ENCODE peak calls at places on chromosomes 6 and 20, in five cellular contexts. One of them, this sample, is unnamed.

GRCh38 chr6:169046483-169047192 is 207.0 kb downstream of the THBS2 start:
- DNase-seq in neuronal stem cell: no peak
- DNase-seq in IMR-90: peak; percentile 56
- DNase-seq in mesendoderm: no peak
- DNase-seq in mesenchymal stem cell: no peak
- DNase-seq in this sample: no peak

GRCh38 chr6:85923013-85923430 is 280.3 kb upstream of the SYNCRIP start:
- DNase-seq in mesenchymal stem cell: peak; percentile 37
- DNase-seq in neuronal stem cell: peak; percentile 51
- DNase-seq in mesendoderm: peak; percentile 86
- DNase-seq in IMR-90: peak; percentile 51
- DNase-seq in this sample: peak; percentile 56

GRCh38 chr6:90399970-90400369 is 103.3 kb upstream of the BACH2 start:
- DNase-seq in mesenchymal stem cell: no peak
- DNase-seq in neuronal stem cell: no peak
- DNase-seq in mesendoderm: no peak
- DNase-seq in IMR-90: no peak
- DNase-seq in this sample: no peak

GRCh38 chr20:19027971-19028370 is 184.5 kb upstream of the SLC24A3 start:
- DNase-seq in IMR-90: no peak
- DNase-seq in neuronal stem cell: no peak
- DNase-seq in mesendoderm: no peak
- DNase-seq in mesenchymal stem cell: no peak
- DNase-seq in this sample: no peak

GRCh38 chr6:36873115-36873514 is 1.5 kb downstream of the PPIL1 start:
- DNase-seq in IMR-90: no peak
- DNase-seq in mesenchymal stem cell: no peak
- DNase-seq in mesendoderm: no peak
- DNase-seq in neuronal stem cell: no peak
- DNase-seq in this sample: no peak

GRCh38 chr6:94859924-94860323 is 717.4 kb upstream of the MANEA start:
- DNase-seq in neuronal stem cell: no peak
- DNase-seq in mesendoderm: peak; percentile 37
- DNase-seq in IMR-90: no peak
- DNase-seq in mesenchymal stem cell: no peak
- DNase-seq in this sample: peak; percentile 31

GRCh38 chr6:40620546-40620945 is 33.4 kb upstream of the LRFN2 start:
- DNase-seq in neuronal stem cell: no peak
- DNase-seq in IMR-90: no peak
- DNase-seq in mesenchymal stem cell: no peak
- DNase-seq in mesendoderm: no peak
- DNase-seq in this sample: no peak

GRCh38 chr20:14922503-14923267 is 585.3 kb upstream of the FLRT3 start:
- DNase-seq in neuronal stem cell: no peak
- DNase-seq in mesendoderm: no peak
- DNase-seq in mesenchymal stem cell: no peak
- DNase-seq in IMR-90: no peak
- DNase-seq in this sample: no peak

GRCh38 chr6:106103728-106104109 is 17.6 kb downstream of the PRDM1 start:
- DNase-seq in mesenchymal stem cell: no peak
- DNase-seq in IMR-90: no peak
- DNase-seq in neuronal stem cell: no peak
- DNase-seq in mesendoderm: peak; percentile 59
- DNase-seq in this sample: no peak

GRCh38 chr6:1240766-1241165 is 71.1 kb upstream of the FOXQ1 start:
- DNase-seq in mesenchymal stem cell: no peak
- DNase-seq in mesendoderm: no peak
- DNase-seq in IMR-90: peak; percentile 16
- DNase-seq in neuronal stem cell: no peak
- DNase-seq in this sample: no peak

GRCh38 chr20:58818585-58819285 is 32.0 kb downstream of the GNAS-AS1 start:
- DNase-seq in mesendoderm: no peak
- DNase-seq in neuronal stem cell: no peak
- DNase-seq in IMR-90: peak; percentile 89
- DNase-seq in mesenchymal stem cell: peak; percentile 67
- DNase-seq in this sample: no peak

GRCh38 chr20:6702144-6702543 is 65.3 kb upstream of the BMP2 start:
- DNase-seq in mesenchymal stem cell: peak; percentile 29
- DNase-seq in mesendoderm: no peak
- DNase-seq in IMR-90: no peak
- DNase-seq in neuronal stem cell: no peak
- DNase-seq in this sample: no peak

GRCh38 chr20:5220334-5221077 is 93.7 kb downstream of the CDS2 start:
- DNase-seq in mesendoderm: no peak
- DNase-seq in neuronal stem cell: no peak
- DNase-seq in IMR-90: no peak
- DNase-seq in mesenchymal stem cell: no peak
- DNase-seq in this sample: no peak

GRCh38 chr6:3228791-3229565 is 1.5 kb upstream of the TUBB2B start:
- DNase-seq in IMR-90: no peak
- DNase-seq in mesenchymal stem cell: peak; percentile 48
- DNase-seq in mesendoderm: peak; percentile 66
- DNase-seq in neuronal stem cell: peak; percentile 77
- DNase-seq in this sample: peak; percentile 63

GRCh38 chr6:23244300-23244699 is 674.9 kb downstream of the HDGFL1 start:
- DNase-seq in mesendoderm: no peak
- DNase-seq in neuronal stem cell: no peak
- DNase-seq in IMR-90: peak; percentile 94
- DNase-seq in mesenchymal stem cell: peak; percentile 24
- DNase-seq in this sample: no peak

GRCh38 chr20:50366270-50367103 is 143.7 kb upstream of the PTPN1 start:
- DNase-seq in mesendoderm: no peak
- DNase-seq in mesenchymal stem cell: peak; percentile 92
- DNase-seq in neuronal stem cell: no peak
- DNase-seq in IMR-90: peak; percentile 75
- DNase-seq in this sample: no peak

GRCh38 chr6:113645986-113646385 is 211.2 kb upstream of the MARCKS start:
- DNase-seq in mesenchymal stem cell: no peak
- DNase-seq in IMR-90: no peak
- DNase-seq in neuronal stem cell: no peak
- DNase-seq in mesendoderm: no peak
- DNase-seq in this sample: no peak

GRCh38 chr6:87705070-87705691 is 3.1 kb upstream of the AKIRIN2 start:
- DNase-seq in neuronal stem cell: no peak
- DNase-seq in mesenchymal stem cell: peak; percentile 39
- DNase-seq in mesendoderm: no peak
- DNase-seq in IMR-90: peak; percentile 80
- DNase-seq in this sample: no peak

GRCh38 chr20:2051920-2052319 is 49.7 kb upstream of the STK35 start:
- DNase-seq in neuronal stem cell: no peak
- DNase-seq in mesenchymal stem cell: no peak
- DNase-seq in mesendoderm: peak; percentile 44
- DNase-seq in IMR-90: no peak
- DNase-seq in this sample: no peak

GRCh38 chr6:49939993-49940498 is 23.9 kb downstream of the DEFB114 start:
- DNase-seq in mesenchymal stem cell: no peak
- DNase-seq in IMR-90: no peak
- DNase-seq in mesendoderm: peak; percentile 89
- DNase-seq in neuronal stem cell: no peak
- DNase-seq in this sample: no peak

GRCh38 chr6:36324191-36324590 is 12.5 kb downstream of the BNIP5 start:
- DNase-seq in mesenchymal stem cell: no peak
- DNase-seq in mesendoderm: no peak
- DNase-seq in IMR-90: no peak
- DNase-seq in neuronal stem cell: no peak
- DNase-seq in this sample: no peak

GRCh38 chr6:134622382-134623173 is 304.7 kb upstream of the SGK1 start:
- DNase-seq in neuronal stem cell: no peak
- DNase-seq in IMR-90: peak; percentile 54
- DNase-seq in mesendoderm: no peak
- DNase-seq in mesenchymal stem cell: no peak
- DNase-seq in this sample: no peak

GRCh38 chr20:22248052-22248667 is 336.2 kb downstream of the FOXA2 start:
- DNase-seq in IMR-90: no peak
- DNase-seq in neuronal stem cell: peak; percentile 29
- DNase-seq in mesenchymal stem cell: no peak
- DNase-seq in mesendoderm: peak; percentile 57
- DNase-seq in this sample: no peak

GRCh38 chr6:80974579-80974978 is 777.9 kb downstream of the TENT5A start:
- DNase-seq in mesenchymal stem cell: no peak
- DNase-seq in mesendoderm: peak; percentile 17
- DNase-seq in neuronal stem cell: no peak
- DNase-seq in IMR-90: no peak
- DNase-seq in this sample: peak; percentile 47

GRCh38 chr20:48260370-48260769 is 475.1 kb upstream of the SULF2 start:
- DNase-seq in mesenchymal stem cell: no peak
- DNase-seq in mesendoderm: no peak
- DNase-seq in neuronal stem cell: no peak
- DNase-seq in IMR-90: no peak
- DNase-seq in this sample: no peak

GRCh38 chr6:130529569-130530149 is 163.8 kb downstream of the TMEM200A start:
- DNase-seq in neuronal stem cell: no peak
- DNase-seq in IMR-90: no peak
- DNase-seq in mesenchymal stem cell: no peak
- DNase-seq in mesendoderm: peak; percentile 45
- DNase-seq in this sample: no peak

GRCh38 chr20:6381887-6382286 is 259.1 kb upstream of the FERMT1 start:
- DNase-seq in mesendoderm: peak; percentile 85
- DNase-seq in IMR-90: peak; percentile 44
- DNase-seq in neuronal stem cell: peak; percentile 20
- DNase-seq in mesenchymal stem cell: peak; percentile 62
- DNase-seq in this sample: no peak

GRCh38 chr20:3563113-3563512 is 92.3 kb downstream of the ATRN start:
- DNase-seq in mesendoderm: no peak
- DNase-seq in IMR-90: peak; percentile 71
- DNase-seq in mesenchymal stem cell: no peak
- DNase-seq in neuronal stem cell: no peak
- DNase-seq in this sample: no peak

GRCh38 chr6:152701081-152701862 is 3.6 kb downstream of the MYCT1 start:
- DNase-seq in IMR-90: peak; percentile 62
- DNase-seq in mesenchymal stem cell: no peak
- DNase-seq in mesendoderm: peak; percentile 46
- DNase-seq in neuronal stem cell: no peak
- DNase-seq in this sample: no peak
- H3K9ac ChIP-seq in IMR-90: peak overlapping the region; percentile 73
- H3K9ac ChIP-seq in mesenchymal stem cell: no peak overlapping the region
- H3K9ac ChIP-seq in mesendoderm: no peak overlapping the region
- H3K9ac ChIP-seq in neuronal stem cell: no peak overlapping the region
- H3K9ac ChIP-seq in this sample: no peak overlapping the region

DNA sequence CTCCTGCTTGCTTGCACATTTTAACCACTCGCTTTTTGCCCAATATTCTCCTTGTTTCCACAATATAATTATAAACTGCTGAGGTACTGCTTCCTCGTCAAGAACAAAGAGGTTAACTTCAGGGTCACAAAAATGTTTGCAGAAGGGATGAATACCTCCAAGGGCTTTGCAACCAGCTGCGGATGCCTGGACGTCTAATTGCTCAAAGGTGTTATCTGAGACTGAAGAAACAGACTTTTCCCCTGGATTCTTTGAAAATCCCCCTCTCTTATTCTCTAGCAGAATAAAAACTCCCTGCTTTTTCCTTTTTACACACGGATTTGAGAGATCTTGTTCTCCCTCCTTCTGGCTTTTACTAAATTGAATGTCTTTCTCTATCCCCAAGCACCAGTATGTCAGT is 395 bp upstream of the SMPDL3A start:
- DNase-seq in neuronal stem cell: no peak
- DNase-seq in mesenchymal stem cell: no peak
- DNase-seq in mesendoderm: no peak
- DNase-seq in IMR-90: no peak
- DNase-seq in this sample: no peak
- H2BK120ac ChIP-seq in neuronal stem cell: no peak overlapping the region
- H2BK120ac ChIP-seq in mesenchymal stem cell: no peak overlapping the region
- H2BK120ac ChIP-seq in mesendoderm: no peak overlapping the region
- H2BK120ac ChIP-seq in IMR-90: peak overlapping the region; percentile 80
- H2BK120ac ChIP-seq in this sample: no peak overlapping the region

DNA sequence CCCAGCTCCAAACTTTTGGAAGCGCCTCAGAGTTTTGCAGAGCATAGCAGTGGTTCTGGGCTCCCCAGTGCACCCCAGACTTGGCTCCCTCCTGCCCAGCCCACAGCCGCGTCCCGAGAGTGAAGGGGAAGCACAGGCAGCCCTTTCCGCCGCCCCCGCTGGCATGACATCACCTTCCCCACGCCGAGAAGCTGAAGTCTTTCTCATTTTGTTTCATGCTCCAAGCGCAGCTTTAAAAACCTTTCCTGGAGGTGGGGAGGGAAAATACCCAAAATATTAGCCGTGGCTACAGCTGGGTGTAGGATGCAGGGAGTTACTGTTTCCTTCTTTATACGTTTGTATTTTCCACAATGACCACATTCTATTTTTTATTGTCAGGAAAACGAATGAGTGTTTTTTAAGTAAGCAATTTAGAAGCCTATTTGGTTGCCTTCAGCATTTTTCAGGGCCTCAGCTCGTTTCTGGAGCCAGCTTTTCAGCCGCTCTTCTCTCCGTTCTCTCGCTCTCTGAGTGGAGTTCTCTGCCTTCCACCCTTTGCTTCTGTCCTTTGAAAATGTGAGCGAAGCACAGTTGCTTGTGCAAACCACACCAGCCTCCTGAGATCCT is 72.8 kb downstream of the SNX5 start:
- DNase-seq in IMR-90: peak; percentile 70
- DNase-seq in mesenchymal stem cell: peak; percentile 28
- DNase-seq in neuronal stem cell: no peak
- DNase-seq in mesendoderm: no peak
- DNase-seq in this sample: no peak
- H3K9ac ChIP-seq in IMR-90: peak overlapping the region; percentile 51
- H3K9ac ChIP-seq in mesenchymal stem cell: peak overlapping the region; percentile 88
- H3K9ac ChIP-seq in neuronal stem cell: no peak overlapping the region
- H3K9ac ChIP-seq in mesendoderm: peak overlapping the region; percentile 4
- H3K9ac ChIP-seq in this sample: no peak overlapping the region

DNA sequence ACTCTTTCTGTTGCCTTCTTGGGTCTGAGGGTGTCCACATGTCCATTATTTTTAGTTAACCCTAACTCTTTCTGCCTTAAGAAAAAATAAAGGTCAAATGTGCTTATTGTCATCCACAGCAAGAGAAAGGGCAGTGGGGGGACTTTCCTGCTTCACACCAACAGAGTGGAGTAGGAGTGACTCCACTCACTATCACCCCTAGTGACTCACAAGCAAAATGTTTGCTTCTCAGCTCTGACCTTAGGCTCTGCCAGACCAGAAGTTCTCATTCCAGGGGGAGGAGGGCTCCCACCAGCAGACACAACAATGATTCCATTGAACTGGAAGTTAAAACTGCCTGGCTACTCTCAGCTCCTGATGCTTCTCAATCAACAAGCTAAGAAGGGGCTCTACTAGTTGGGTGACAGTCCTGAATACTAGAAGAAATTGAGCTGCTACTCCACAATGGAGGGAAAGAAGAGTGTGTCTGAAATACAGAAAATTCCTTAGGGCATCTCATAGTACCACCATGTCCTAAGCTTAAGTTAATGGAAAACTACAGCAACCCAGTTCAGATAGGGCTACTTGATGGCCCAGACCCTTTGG is 83.9 kb upstream of the AFDN start:
- DNase-seq in neuronal stem cell: no peak
- DNase-seq in IMR-90: no peak
- DNase-seq in mesendoderm: peak; percentile 95
- DNase-seq in mesenchymal stem cell: peak; percentile 79
- DNase-seq in this sample: no peak
- H2BK120ac ChIP-seq in neuronal stem cell: no peak overlapping the region
- H2BK120ac ChIP-seq in IMR-90: no peak overlapping the region
- H2BK120ac ChIP-seq in mesendoderm: no peak overlapping the region
- H2BK120ac ChIP-seq in mesenchymal stem cell: peak overlapping the region; percentile 71
- H2BK120ac ChIP-seq in this sample: no peak overlapping the region